ENCODE peak calls at places on chromosome 5, in five cellular contexts. B, A, X, C and I are unnamed samples.

GRCh38 chr5:35884125-35884788 is 27.6 kb downstream of the IL7R start:
- DNase-seq in B (no peak), A (no peak), X (no peak), C (no peak), I (no peak)

GRCh38 chr5:76690704-76691469 is 25.0 kb upstream of the F2R start:
- DNase-seq in C (peak; percentile 28), X (no peak), B (no peak), A (no peak), I (no peak)

GRCh38 chr5:176624142-176624541 is 6.2 kb downstream of the SNCB start:
- DNase-seq in A (no peak), X (no peak), C (no peak), B (no peak), I (no peak)

GRCh38 chr5:180470361-180470760 is 23.8 kb upstream of the CNOT6 start:
- DNase-seq in C (no peak), B (no peak), X (no peak), A (no peak), I (no peak)

GRCh38 chr5:174454464-174454863 is 269.9 kb upstream of the MSX2 start:
- DNase-seq in A (no peak), X (no peak), B (no peak), C (no peak), I (no peak)

GRCh38 chr5:33939863-33940262 is 3.7 kb downstream of the RXFP3 start:
- DNase-seq in X (no peak), B (no peak), A (no peak), C (no peak), I (no peak)

GRCh38 chr5:88613051-88613450 is 269.9 kb downstream of the MEF2C start:
- DNase-seq in X (no peak), A (no peak), C (no peak), B (no peak), I (no peak)

GRCh38 chr5:176799488-176799887 is 10.9 kb upstream of the UNC5A start:
- DNase-seq in B (no peak), X (no peak), A (no peak), C (no peak), I (no peak)

GRCh38 chr5:172886974-172887491 is 53.0 kb downstream of the ERGIC1 start:
- DNase-seq in B (no peak), X (peak; percentile 94), A (no peak), C (peak; percentile 85), I (peak; percentile 96)

GRCh38 chr5:1444361-1445189 is 665 bp downstream of the SLC6A3 start:
- DNase-seq in X (no peak), A (no peak), C (no peak), B (no peak), I (peak; percentile 80)

GRCh38 chr5:180140627-180141006 is 68.4 kb downstream of the RASGEF1C start:
- DNase-seq in A (no peak), B (no peak), X (no peak), C (no peak), I (no peak)

GRCh38 chr5:81787843-81788242 is 36.9 kb upstream of the SSBP2 start:
- DNase-seq in A (no peak), B (no peak), C (no peak), X (peak; percentile 89), I (no peak)
- TF ChIP-seq POLR2AphosphoS5 in A (no peak), B (no peak), C (no peak), X (peak; percentile 43), I (no peak)

GRCh38 chr5:118875131-118875530 is 113.2 kb downstream of the DTWD2 start:
- DNase-seq in X (no peak), B (no peak), C (no peak), A (no peak), I (no peak)
- H3K27ac ChIP-seq in X (no peak overlapping the region), B (no peak overlapping the region), C (no peak overlapping the region), A (no peak overlapping the region), I (no peak overlapping the region)

GRCh38 chr5:69502375-69503143 is 10.0 kb downstream of the OCLN start:
- DNase-seq in X (no peak), A (no peak), B (no peak), C (peak; percentile 46), I (no peak)

GRCh38 chr5:69509212-69509611 is 16.6 kb downstream of the OCLN start:
- DNase-seq in B (no peak), C (no peak), A (no peak), X (no peak), I (no peak)

GRCh38 chr5:69503144-69503488 is 10.5 kb downstream of the OCLN start:
- DNase-seq in X (no peak), B (no peak), A (no peak), C (no peak), I (no peak)

GRCh38 chr5:69504036-69504435 is 11.4 kb downstream of the OCLN start:
- DNase-seq in C (no peak), A (no peak), B (no peak), X (no peak), I (no peak)

GRCh38 chr5:69505306-69505705 is 12.7 kb downstream of the OCLN start:
- DNase-seq in X (no peak), A (no peak), C (no peak), B (no peak), I (no peak)
- TF ChIP-seq EP300 in X (no peak), A (no peak), C (no peak), B (no peak), I (no peak)

GRCh38 chr5:97907611-97908400 is 724.8 kb upstream of the RIOK2 start:
- DNase-seq in B (no peak), X (no peak), C (no peak), A (no peak), I (no peak)
- TF ChIP-seq POLR2AphosphoS5 in B (no peak), X (no peak), C (no peak), A (no peak), I (no peak)